ENCODE peak calls at places on chromosomes 6 and 20, in four cellular contexts. C, X, E and Z are unnamed samples.
A peak's percentile ranks its signal among the peaks of the same experiment; 100 is the strongest.

GRCh38 chr6:152378154-152378553 is 259.0 kb downstream of the SYNE1 start:
- DNase-seq in C (no peak), X (no peak), E (no peak), Z (no peak)

GRCh38 chr6:122995930-122996796 is at the start of gene CLVS2:
- DNase-seq in C (no peak), X (no peak), E (peak; percentile 58), Z (no peak)

GRCh38 chr6:25715794-25716193 is 38.7 kb upstream of the SLC17A4 start:
- DNase-seq in C (no peak), X (no peak), E (no peak), Z (no peak)

GRCh38 chr6:24428615-24429014 is 25.9 kb downstream of the MRS2 start:
- DNase-seq in C (no peak), X (no peak), E (no peak), Z (no peak)

GRCh38 chr6:20952605-20953004 is 418.3 kb downstream of the CDKAL1 start:
- DNase-seq in C (no peak), X (no peak), E (no peak), Z (no peak)

GRCh38 chr6:156395276-156395675 is 381.9 kb upstream of the ARID1B start:
- DNase-seq in C (no peak), X (peak; percentile 45), E (no peak), Z (peak; percentile 86)

GRCh38 chr6:39083111-39083702 is 31.8 kb downstream of the SAYSD1 start:
- DNase-seq in C (no peak), X (no peak), E (no peak), Z (no peak)

GRCh38 chr6:32642707-32643106 is 5.5 kb downstream of the HLA-DQA1 start:
- DNase-seq in C (no peak), X (no peak), E (no peak), Z (no peak)

GRCh38 chr6:154341326-154341725 is 15.3 kb downstream of the IPCEF1 start:
- DNase-seq in C (no peak), X (no peak), E (no peak), Z (no peak)

GRCh38 chr6:143027058-143027457 is 33.6 kb upstream of the AIG1 start:
- DNase-seq in C (peak; percentile 51), X (peak; percentile 13), E (no peak), Z (no peak)

GRCh38 chr6:83067448-83068413 is at the start of gene DOP1A:
- DNase-seq in C (peak; percentile 96), X (peak; percentile 90), E (peak; percentile 96), Z (peak; percentile 98)

GRCh38 chr6:54238407-54238806 is 69.8 kb upstream of the TINAG start:
- DNase-seq in C (no peak), X (no peak), E (no peak), Z (no peak)

GRCh38 chr6:138008791-138009190 is 98.4 kb downstream of the PERP start:
- DNase-seq in C (no peak), X (no peak), E (no peak), Z (no peak)

GRCh38 chr6:101401792-101402617 is 8.5 kb downstream of the GRIK2 start:
- DNase-seq in C (no peak), X (no peak), E (peak; percentile 43), Z (no peak)

GRCh38 chr6:71908162-71908765 is 21.9 kb downstream of the RIMS1 start:
- DNase-seq in C (no peak), X (no peak), E (no peak), Z (no peak)

GRCh38 chr6:48186746-48187145 is 75.7 kb upstream of the PTCHD4 start:
- DNase-seq in C (no peak), X (no peak), E (no peak), Z (no peak)

GRCh38 chr6:45586216-45587171 is 208.8 kb upstream of the SUPT3H start:
- DNase-seq in C (no peak), X (peak; percentile 15), E (no peak), Z (peak; percentile 45)

GRCh38 chr6:11380549-11380948 is 148.1 kb upstream of the NEDD9 start:
- DNase-seq in C (no peak), X (no peak), E (no peak), Z (no peak)

GRCh38 chr6:144195671-144196070 is 45.4 kb downstream of the STX11 start:
- DNase-seq in C (no peak), X (no peak), E (no peak), Z (no peak)

GRCh38 chr6:45630801-45631200 is 253.1 kb upstream of the SUPT3H start:
- DNase-seq in C (no peak), X (no peak), E (no peak), Z (no peak)

GRCh38 chr20:45117581-45117980 is 2.6 kb upstream of the WFDC5 start:
- DNase-seq in C (no peak), X (no peak), E (no peak), Z (peak; percentile 37)
- TF ChIP-seq CTCF in C (no peak), X (no peak), E (no peak), Z (no peak)

GRCh38 chr20:34704177-34705007 is at the start of gene TP53INP2:
- DNase-seq in C (peak; percentile 97), X (peak; percentile 94), E (peak; percentile 87), Z (peak; percentile 99)

GRCh38 chr20:34706912-34707784 is 3.0 kb downstream of the TP53INP2 start:
- DNase-seq in C (peak; percentile 52), X (no peak), E (no peak), Z (no peak)

GRCh38 chr20:34706022-34706875 is 2.1 kb downstream of the TP53INP2 start:
- DNase-seq in C (no peak), X (no peak), E (no peak), Z (no peak)

GRCh38 chr20:34705008-34705382 is 851 bp downstream of the TP53INP2 start:
- DNase-seq in C (no peak), X (no peak), E (no peak), Z (no peak)

GRCh38 chr20:34705383-34706021 is 1.4 kb downstream of the TP53INP2 start:
- DNase-seq in C (no peak), X (no peak), E (no peak), Z (no peak)
- TF ChIP-seq CTCF in C (no peak), X (no peak), E (no peak), Z (peak; percentile 27)

DNA sequence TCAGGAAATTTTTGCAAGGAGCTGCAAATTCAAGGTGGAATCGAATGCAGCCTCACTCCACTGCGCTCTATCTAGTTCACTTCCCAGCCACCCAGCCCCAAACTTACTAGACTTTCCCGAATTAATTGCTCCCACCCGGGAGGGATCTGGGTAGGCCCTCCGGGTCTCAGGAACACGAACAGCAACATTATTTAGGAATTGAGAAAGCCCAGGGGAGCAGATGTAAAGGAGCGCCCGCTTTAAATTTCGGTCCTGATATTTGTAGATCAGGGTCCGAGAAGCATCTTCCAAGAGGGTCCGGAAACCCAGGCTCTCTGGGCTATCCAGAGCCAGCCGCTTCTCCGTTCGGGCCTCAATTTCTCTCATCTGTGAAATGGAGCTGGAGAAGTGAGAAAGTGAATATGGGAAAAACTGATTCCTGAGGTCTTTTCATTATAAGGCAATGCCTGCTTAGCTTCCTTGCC is 490 bp upstream of the ID1 start:
- DNase-seq in C (no peak), X (no peak), E (no peak), Z (no peak)
- TF ChIP-seq CTCF in C (no peak), X (no peak), E (no peak), Z (no peak)

DNA sequence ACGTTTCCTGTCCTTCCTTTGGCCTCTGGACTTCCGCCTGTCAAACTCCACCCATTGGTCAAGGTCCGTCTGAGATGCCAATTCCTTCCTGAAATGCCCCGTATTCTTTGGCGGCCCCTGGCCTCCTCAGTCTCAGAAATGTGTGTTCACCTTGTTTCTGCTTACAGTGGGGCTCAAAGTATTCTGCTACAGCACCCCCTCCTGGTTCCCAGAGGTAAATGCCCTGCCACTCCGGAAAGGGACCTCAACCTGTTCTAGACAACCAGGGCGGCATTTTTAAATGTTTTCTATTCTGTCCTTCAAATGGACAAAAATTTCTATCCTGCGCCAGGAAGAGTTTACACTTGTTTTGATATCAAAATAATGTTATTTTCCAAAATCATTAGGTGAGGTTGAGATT is 12.1 kb upstream of the PAX1 start:
- DNase-seq in C (no peak), X (no peak), E (no peak), Z (no peak)
- TF ChIP-seq CTCF in C (no peak), X (no peak), E (peak; percentile 26), Z (no peak)

GRCh38 chr6:169445227-169445626 is 191.6 kb upstream of the THBS2 start:
- DNase-seq in C (no peak), X (no peak), E (no peak), Z (no peak)
- TF ChIP-seq CTCF in C (no peak), X (no peak), E (peak; percentile 41), Z (no peak)

GRCh38 chr6:106037060-106037459 is 49.1 kb upstream of the PRDM1 start:
- DNase-seq in C (no peak), X (no peak), E (no peak), Z (no peak)
- TF ChIP-seq CTCF in C (no peak), X (no peak), E (no peak), Z (no peak)